ENCODE peak calls at places on chromosomes 12 and 14, in seven cellular contexts. A is CD8-positive, alpha-beta T cell; D is fibroblast of the aortic adventitia; S is stimulated activated CD4-positive, alpha-beta T cell treated with anti-CD3 and anti-CD28 coated beads, Interleukin-2, amount 100 ng/mL, for 48 hours; G is frontal cortex; M is psoas muscle; Y is DMS153. Z is an unnamed sample.

GRCh38 chr12:96193725-96194571 is at the start of gene ELK3:
- DNase-seq in A (peak; percentile 36), D (peak; percentile 72), S (no peak), G (peak; percentile 71), M (peak; percentile 81), Y (peak; percentile 39), Z (peak; percentile 81)

GRCh38 chr14:95046711-95047681 is 110.3 kb downstream of the DICER1 start:
- DNase-seq in A (no peak), D (no peak), S (no peak), G (no peak), M (no peak), Y (no peak), Z (peak; percentile 56)

GRCh38 chr12:94795520-94795919 is 145.2 kb upstream of the TMCC3 start:
- DNase-seq in A (no peak), D (peak; percentile 46), S (no peak), G (no peak), M (peak; percentile 54), Y (no peak), Z (no peak)

GRCh38 chr12:64660237-64661018 is 50.1 kb downstream of the RASSF3 start:
- DNase-seq in A (no peak), D (no peak), S (no peak), G (no peak), M (no peak), Y (no peak), Z (no peak)

GRCh38 chr12:64192644-64193043 is 29.5 kb downstream of the KICS2 start:
- DNase-seq in A (no peak), D (no peak), S (no peak), G (no peak), M (no peak), Y (no peak), Z (no peak)

GRCh38 chr12:94208433-94208921 is 60.1 kb downstream of the PLXNC1 start:
- DNase-seq in A (no peak), D (no peak), S (peak; percentile 34), G (no peak), M (no peak), Y (no peak), Z (no peak)

GRCh38 chr14:105029402-105029801 is 8.5 kb upstream of the CDCA4 start:
- DNase-seq in A (no peak), D (no peak), S (no peak), G (no peak), M (no peak), Y (no peak), Z (no peak)

GRCh38 chr14:78752789-78753188 is 582.6 kb downstream of the NRXN3 start:
- DNase-seq in A (no peak), D (no peak), S (no peak), G (no peak), M (no peak), Y (peak; percentile 53), Z (no peak)

GRCh38 chr14:68518180-68518579 is 274.7 kb downstream of the ZFP36L1 start:
- DNase-seq in A (no peak), D (no peak), S (no peak), G (no peak), M (no peak), Y (no peak), Z (no peak)

GRCh38 chr14:71179046-71179445 is 271.8 kb downstream of the PCNX1 start:
- DNase-seq in A (no peak), D (no peak), S (no peak), G (no peak), M (no peak), Y (no peak), Z (no peak)

GRCh38 chr14:67622675-67623074 is 3.0 kb downstream of the ARG2 start:
- DNase-seq in A (no peak), D (peak; percentile 82), S (no peak), G (peak; percentile 33), M (no peak), Y (peak; percentile 63), Z (no peak)

GRCh38 chr12:96233941-96234461 is 39.8 kb downstream of the ELK3 start:
- DNase-seq in A (no peak), D (peak; percentile 98), S (no peak), G (peak; percentile 80), M (peak; percentile 95), Y (no peak), Z (no peak)

GRCh38 chr14:92549853-92550244 is 36.3 kb downstream of the RIN3 start:
- DNase-seq in A (no peak), D (peak; percentile 10), S (no peak), G (no peak), M (peak; percentile 78), Y (peak; percentile 47), Z (peak; percentile 71)

GRCh38 chr12:119901670-119902069 is 24.6 kb upstream of the CIT start:
- DNase-seq in A (no peak), D (no peak), S (no peak), G (no peak), M (no peak), Y (no peak), Z (no peak)

GRCh38 chr12:117686210-117686609 is 282.6 kb downstream of the KSR2 start:
- DNase-seq in A (no peak), D (no peak), S (no peak), G (no peak), M (no peak), Y (no peak), Z (no peak)

GRCh38 chr12:122166422-122167327 is 7.3 kb downstream of the IL31 start:
- DNase-seq in A (no peak), D (no peak), S (peak; percentile 59), G (no peak), M (no peak), Y (no peak), Z (peak; percentile 75)

GRCh38 chr14:75208843-75209242 is 32.4 kb upstream of the TMED10 start:
- DNase-seq in A (no peak), D (no peak), S (no peak), G (no peak), M (no peak), Y (no peak), Z (no peak)

GRCh38 chr12:121809712-121810116 is 5.9 kb downstream of the SETD1B start:
- DNase-seq in A (no peak), D (no peak), S (no peak), G (no peak), M (peak; percentile 51), Y (no peak), Z (no peak)

GRCh38 chr12:120649442-120650248 is 9.2 kb downstream of the CABP1 start:
- DNase-seq in A (no peak), D (no peak), S (no peak), G (no peak), M (no peak), Y (no peak), Z (no peak)

GRCh38 chr12:95073698-95074520 is 491 bp upstream of the NR2C1 start:
- DNase-seq in A (no peak), D (no peak), S (no peak), G (no peak), M (no peak), Y (no peak), Z (no peak)

GRCh38 chr12:113056631-113057488 is at the start of gene DTX1:
- DNase-seq in A (no peak), D (no peak), S (peak; percentile 22), G (peak; percentile 70), M (peak; percentile 59), Y (no peak), Z (peak; percentile 58)

GRCh38 chr12:52403561-52403960 is 2.6 kb downstream of the KRT82 start:
- DNase-seq in A (no peak), D (no peak), S (no peak), G (no peak), M (peak; percentile 25), Y (no peak), Z (no peak)

GRCh38 chr14:90276627-90277367 is 20.4 kb downstream of the PSMC1 start:
- DNase-seq in A (no peak), D (no peak), S (no peak), G (no peak), M (no peak), Y (no peak), Z (no peak)

GRCh38 chr12:124592481-124593160 is 25.2 kb upstream of the NCOR2 start:
- DNase-seq in A (no peak), D (no peak), S (no peak), G (no peak), M (no peak), Y (no peak), Z (no peak)

GRCh38 chr12:12467701-12468218 is 94.9 kb downstream of the DUSP16 start:
- DNase-seq in A (no peak), D (no peak), S (peak; percentile 50), G (peak; percentile 54), M (no peak), Y (no peak), Z (no peak)

GRCh38 chr14:69558774-69559173 is 15.9 kb downstream of the CCDC177 start:
- DNase-seq in A (no peak), D (no peak), S (no peak), G (no peak), M (no peak), Y (no peak), Z (no peak)

GRCh38 chr12:9969673-9970072 is 1.5 kb upstream of the CLEC12A start:
- DNase-seq in A (no peak), D (no peak), S (no peak), G (no peak), M (no peak), Y (no peak), Z (no peak)

GRCh38 chr14:35180179-35180578 is 57.8 kb downstream of the PRORP start:
- DNase-seq in A (no peak), D (no peak), S (no peak), G (no peak), M (no peak), Y (no peak), Z (no peak)

GRCh38 chr14:71739273-71739990 is 192.8 kb upstream of the RGS6 start:
- DNase-seq in A (no peak), D (peak; percentile 21), S (no peak), G (no peak), M (no peak), Y (no peak), Z (no peak)

GRCh38 chr12:33251548-33251947 is 188.1 kb downstream of the SYT10 start:
- DNase-seq in A (no peak), D (no peak), S (no peak), G (no peak), M (no peak), Y (no peak), Z (no peak)

GRCh38 chr12:51324953-51325352 is 979 bp upstream of the BIN2 start:
- DNase-seq in A (no peak), D (no peak), S (no peak), G (no peak), M (no peak), Y (no peak), Z (no peak)

GRCh38 chr12:10497602-10498001 is 8.1 kb upstream of the EIF2S3B start:
- DNase-seq in A (peak; percentile 57), D (no peak), S (no peak), G (no peak), M (no peak), Y (no peak), Z (peak; percentile 73)

GRCh38 chr12:3972576-3972975 is 99.4 kb upstream of the PARP11 start:
- DNase-seq in A (no peak), D (no peak), S (no peak), G (no peak), M (no peak), Y (no peak), Z (no peak)